ENCODE peak calls at places on chromosomes 13 and 19, in ten cellular contexts. M is cardiac fibroblast; E is H9; Q is tibial artery; J is NCI-H1105; Y is germinal center; X is hippocampal formation; F is activated CD4-positive, alpha-beta T cell treated with anti-CD3 and anti-CD28 coated beads for 48 hours; U is stomach; L is substantia nigra. K is an unnamed sample.

GRCh38 chr19:5700455-5701092 is 10.5 kb downstream of the RPL36 start:
- DNase-seq in M (no peak), E (no peak), Q (no peak), J (no peak), Y (no peak), X (no peak), F (no peak), U (no peak), L (no peak), K (no peak)

GRCh38 chr13:64993514-64994164 is 2236.5 kb downstream of the PCDH9 start:
- DNase-seq in M (no peak), E (no peak), Q (no peak), J (no peak), Y (no peak), X (no peak), F (no peak), U (no peak), L (no peak), K (no peak)

GRCh38 chr13:70964124-70964523 is 855.9 kb upstream of the KLHL1 start:
- DNase-seq in M (peak), E (no peak), Q (no peak), J (peak), Y (no peak), X (no peak), F (no peak), U (no peak), L (no peak), K (no peak)

GRCh38 chr13:113474179-113474578 is 16.3 kb downstream of the DCUN1D2 start:
- DNase-seq in M (peak), E (no peak), Q (peak), J (no peak), Y (no peak), X (no peak), F (no peak), U (no peak), L (no peak), K (no peak)

GRCh38 chr19:16569609-16570320 is 2.5 kb downstream of the SLC35E1 start:
- DNase-seq in M (no peak), E (no peak), Q (no peak), J (no peak), Y (no peak), X (no peak), F (no peak), U (peak), L (no peak), K (no peak)

GRCh38 chr19:17457621-17458020 is 3.1 kb downstream of the NXNL1 start:
- DNase-seq in M (no peak), E (no peak), Q (no peak), J (no peak), Y (no peak), X (no peak), F (no peak), U (no peak), L (no peak), K (no peak)

GRCh38 chr13:64553411-64554129 is 2676.6 kb downstream of the PCDH9 start:
- DNase-seq in M (peak), E (no peak), Q (no peak), J (no peak), Y (no peak), X (no peak), F (no peak), U (no peak), L (no peak), K (no peak)

GRCh38 chr13:102688306-102688973 is 6.4 kb downstream of the METTL21C start:
- DNase-seq in M (no peak), E (peak), Q (no peak), J (no peak), Y (no peak), X (no peak), F (no peak), U (no peak), L (no peak), K (no peak)

GRCh38 chr19:33488826-33489225 is 32.8 kb downstream of the PEPD start:
- DNase-seq in M (no peak), E (no peak), Q (no peak), J (no peak), Y (no peak), X (no peak), F (no peak), U (no peak), L (no peak), K (no peak)

GRCh38 chr19:848457-848921 is 3.6 kb upstream of the ELANE start:
- DNase-seq in M (no peak), E (no peak), Q (peak), J (no peak), Y (no peak), X (no peak), F (no peak), U (no peak), L (no peak), K (no peak)

GRCh38 chr13:99380921-99381645 is 73.9 kb upstream of the GPR183 start:
- DNase-seq in M (no peak), E (no peak), Q (no peak), J (no peak), Y (no peak), X (no peak), F (peak), U (no peak), L (no peak), K (no peak)

GRCh38 chr19:8334458-8335342 is 8.4 kb downstream of the KANK3 start:
- DNase-seq in M (peak), E (peak), Q (no peak), J (peak), Y (peak), X (no peak), F (peak), U (peak), L (no peak), K (no peak)

GRCh38 chr13:62643007-62643483 is 1227.4 kb upstream of the PCDH20 start:
- DNase-seq in M (peak), E (no peak), Q (no peak), J (no peak), Y (no peak), X (no peak), F (peak), U (no peak), L (no peak), K (peak)

GRCh38 chr13:80337011-80337688 is 3.8 kb downstream of the SPRY2 start:
- DNase-seq in M (peak), E (no peak), Q (no peak), J (no peak), Y (no peak), X (no peak), F (no peak), U (no peak), L (peak), K (peak)

GRCh38 chr13:99657848-99658265 is 156.6 kb downstream of the TM9SF2 start:
- DNase-seq in M (peak), E (peak), Q (peak), J (no peak), Y (no peak), X (no peak), F (peak), U (peak), L (no peak), K (peak)

GRCh38 chr13:23445794-23446193 is 12.3 kb upstream of the SACS start:
- DNase-seq in M (no peak), E (no peak), Q (no peak), J (no peak), Y (no peak), X (no peak), F (no peak), U (no peak), L (no peak), K (no peak)

GRCh38 chr19:9032136-9032626 is 22.0 kb upstream of the MUC16 start:
- DNase-seq in M (no peak), E (no peak), Q (no peak), J (no peak), Y (no peak), X (no peak), F (no peak), U (no peak), L (no peak), K (no peak)

GRCh38 chr19:11624064-11624463 is 26.8 kb downstream of the ZNF627 start:
- DNase-seq in M (peak), E (no peak), Q (no peak), J (no peak), Y (no peak), X (no peak), F (no peak), U (no peak), L (no peak), K (no peak)

GRCh38 chr19:8363803-8364771 is at the start of gene ANGPTL4:
- DNase-seq in M (peak), E (peak), Q (peak), J (no peak), Y (no peak), X (peak), F (peak), U (peak), L (peak), K (peak)

GRCh38 chr19:5953680-5954213 is 24.2 kb downstream of the RANBP3 start:
- DNase-seq in M (peak), E (no peak), Q (no peak), J (no peak), Y (no peak), X (no peak), F (peak), U (no peak), L (no peak), K (no peak)

GRCh38 chr19:16938211-16938610 is 49.4 kb downstream of the F2RL3 start:
- DNase-seq in M (no peak), E (no peak), Q (no peak), J (no peak), Y (no peak), X (no peak), F (no peak), U (no peak), L (no peak), K (no peak)

GRCh38 chr19:3516675-3517207 is 10.6 kb downstream of the FZR1 start:
- DNase-seq in M (no peak), E (no peak), Q (no peak), J (peak), Y (peak), X (no peak), F (peak), U (peak), L (no peak), K (no peak)

GRCh38 chr19:46448601-46449000 is 19.9 kb upstream of the PNMA8C start:
- DNase-seq in M (no peak), E (no peak), Q (no peak), J (no peak), Y (no peak), X (no peak), F (no peak), U (no peak), L (no peak), K (no peak)

GRCh38 chr13:113737803-113738202 is 21.2 kb upstream of the TMEM255B start:
- DNase-seq in M (no peak), E (no peak), Q (no peak), J (no peak), Y (no peak), X (no peak), F (no peak), U (no peak), L (no peak), K (no peak)

GRCh38 chr19:15288146-15288963 is 44.0 kb downstream of the BRD4 start:
- DNase-seq in M (no peak), E (no peak), Q (no peak), J (no peak), Y (peak), X (peak), F (no peak), U (peak), L (peak), K (peak)

GRCh38 chr19:38394488-38394887 is 6.0 kb downstream of the SPRED3 start:
- DNase-seq in M (no peak), E (peak), Q (no peak), J (peak), Y (peak), X (no peak), F (peak), U (no peak), L (no peak), K (no peak)

GRCh38 chr13:27644302-27644701 is 22.6 kb downstream of the POLR1D start:
- DNase-seq in M (peak), E (no peak), Q (no peak), J (no peak), Y (no peak), X (peak), F (no peak), U (no peak), L (no peak), K (no peak)

GRCh38 chr19:6739884-6740588 is 556 bp downstream of the TRIP10 start:
- DNase-seq in M (no peak), E (peak), Q (no peak), J (no peak), Y (no peak), X (no peak), F (peak), U (peak), L (no peak), K (no peak)

GRCh38 chr19:38120471-38121030 is 103.5 kb downstream of the DPF1 start:
- DNase-seq in M (no peak), E (no peak), Q (no peak), J (no peak), Y (no peak), X (no peak), F (no peak), U (no peak), L (no peak), K (peak)

GRCh38 chr19:40366697-40367561 is 18.4 kb downstream of the PLD3 start:
- DNase-seq in M (no peak), E (peak), Q (no peak), J (no peak), Y (no peak), X (no peak), F (no peak), U (no peak), L (no peak), K (peak)

GRCh38 chr19:19866599-19867248 is 1.0 kb downstream of the ZNF253 start:
- DNase-seq in M (peak), E (peak), Q (peak), J (peak), Y (peak), X (no peak), F (peak), U (no peak), L (no peak), K (no peak)

GRCh38 chr19:20612711-20613316 is 47.2 kb upstream of the ZNF737 start:
- DNase-seq in M (no peak), E (no peak), Q (no peak), J (no peak), Y (no peak), X (no peak), F (no peak), U (no peak), L (no peak), K (no peak)

GRCh38 chr19:13214036-13214730 is 64.0 kb downstream of the IER2 start:
- DNase-seq in M (no peak), E (peak), Q (no peak), J (no peak), Y (no peak), X (no peak), F (no peak), U (no peak), L (no peak), K (no peak)

GRCh38 chr13:101127741-101128353 is 288.5 kb downstream of the NALCN start:
- DNase-seq in M (peak), E (no peak), Q (no peak), J (peak), Y (peak), X (peak), F (peak), U (no peak), L (no peak), K (no peak)